ENCODE peak calls at places on chromosomes 6 and 20, in six cellular contexts. Z is activated T-helper 1 cell treated with Interleukin-2 at 50 U/mL for 16 hours; R is astrocyte of the spinal cord; J is stimulated activated CD4-positive, alpha-beta T cell treated with anti-CD3 and anti-CD28 coated beads, Interleukin-4, amount 100 ng/mL, for 48 hours; A is CD8-positive, alpha-beta memory T cell; E is stimulated activated CD8-positive, alpha-beta memory T cell treated with anti-CD3 and anti-CD28 coated beads, Interleukin-2, amount 100 ng/mL, for 1 hour. T is an unnamed sample.

GRCh38 chr6:112237644-112238043 is 16.7 kb downstream of the LAMA4 start:
- DNase-seq in A (no peak), E (no peak), J (no peak), Z (no peak), R (peak; percentile 83), T (no peak)

GRCh38 chr6:96784650-96785049 is 52.6 kb downstream of the GPR63 start:
- DNase-seq in J (no peak), Z (no peak), R (no peak), A (no peak), E (no peak), T (no peak)

GRCh38 chr6:56017198-56017597 is 141.8 kb upstream of the BMP5 start:
- DNase-seq in R (no peak), A (no peak), J (no peak), Z (no peak), E (no peak), T (peak; percentile 3)

GRCh38 chr20:9215539-9215938 is 146.7 kb downstream of the PLCB4 start:
- DNase-seq in Z (no peak), E (no peak), J (no peak), A (no peak), R (no peak), T (no peak)

GRCh38 chr6:48111575-48111974 is 578 bp upstream of the PTCHD4 start:
- DNase-seq in R (peak; percentile 8), A (no peak), J (no peak), E (no peak), Z (no peak), T (no peak)

GRCh38 chr6:145142958-145143357 is 592.4 kb downstream of the EPM2A start:
- DNase-seq in A (no peak), R (no peak), Z (no peak), J (no peak), E (no peak), T (no peak)

GRCh38 chr20:50915424-50915823 is 15.8 kb downstream of the ADNP start:
- DNase-seq in E (no peak), J (no peak), A (no peak), Z (no peak), R (no peak), T (no peak)

GRCh38 chr20:10094566-10095173 is 59.9 kb downstream of the ANKEF1 start:
- DNase-seq in R (peak; percentile 29), E (no peak), Z (no peak), J (no peak), A (no peak), T (no peak)

GRCh38 chr6:126380072-126380583 is 40.2 kb downstream of the CENPW start:
- DNase-seq in R (no peak), A (no peak), J (no peak), E (no peak), Z (no peak), T (no peak)

GRCh38 chr20:2365666-2366065 is 15.0 kb upstream of the TGM6 start:
- DNase-seq in E (no peak), R (no peak), Z (no peak), A (no peak), J (no peak), T (no peak)

GRCh38 chr20:1876217-1876921 is 18.8 kb upstream of the SIRPA start:
- DNase-seq in J (no peak), E (no peak), A (no peak), Z (no peak), R (no peak), T (peak; percentile 29)

GRCh38 chr6:118283759-118284158 is 264.3 kb upstream of the PLN start:
- DNase-seq in E (peak; percentile 1), A (peak; percentile 28), J (peak; percentile 6), Z (peak; percentile 5), R (peak; percentile 68), T (peak; percentile 18)

GRCh38 chr6:167455371-167455770 is 130.5 kb downstream of the TTLL2 start:
- DNase-seq in J (no peak), R (no peak), Z (no peak), A (no peak), E (no peak), T (no peak)

GRCh38 chr6:1111361-1111760 is 200.5 kb upstream of the FOXQ1 start:
- DNase-seq in J (no peak), E (no peak), Z (no peak), R (no peak), A (no peak), T (no peak)

GRCh38 chr6:3252861-3253596 is 5.7 kb upstream of the PSMG4 start:
- DNase-seq in A (no peak), Z (no peak), R (no peak), J (no peak), E (no peak), T (no peak)

GRCh38 chr20:62022575-62023139 is 43.0 kb downstream of the TAF4 start:
- DNase-seq in J (no peak), A (no peak), R (no peak), Z (no peak), E (no peak), T (no peak)

GRCh38 chr6:70956191-70956450 is 739 bp downstream of the B3GAT2 start:
- DNase-seq in Z (no peak), E (no peak), A (no peak), R (no peak), J (no peak), T (no peak)

GRCh38 chr20:41173161-41173721 is 35.9 kb downstream of the PLCG1 start:
- DNase-seq in A (peak; percentile 49), R (peak; percentile 66), E (peak; percentile 43), Z (peak; percentile 48), J (peak; percentile 61), T (peak; percentile 41)

GRCh38 chr6:153424719-153425400 is 293.8 kb upstream of the RGS17 start:
- DNase-seq in A (no peak), Z (no peak), R (peak; percentile 72), E (no peak), J (no peak), T (no peak)

T was measured in HL-60.